ENCODE peak calls at places on chromosome 4, in four cellular contexts. D is HepG2, N is WTC11, W is GM12878. Z is an unnamed sample.

GRCh38 chr4:125268065-125268755 is 46.5 kb upstream of the FAT4 start:
- DNase-seq in D (no peak), N (no peak), W (no peak), Z (no peak)

GRCh38 chr4:181677203-181677602 is 566.0 kb upstream of the TENM3 start:
- DNase-seq in D (no peak), N (no peak), W (no peak), Z (no peak)

GRCh38 chr4:102684605-102685052 is 76.1 kb downstream of the MANBA start:
- DNase-seq in D (no peak), N (no peak), W (peak), Z (peak)

GRCh38 chr4:188423039-188423438 is 283.8 kb downstream of the TRIML1 start:
- DNase-seq in D (no peak), N (no peak), W (no peak), Z (no peak)

GRCh38 chr4:15398732-15399131 is 29.1 kb upstream of the C1QTNF7 start:
- DNase-seq in D (no peak), N (no peak), W (no peak), Z (no peak)

GRCh38 chr4:165779950-165780670 is 92.9 kb upstream of the TLL1 start:
- DNase-seq in D (no peak), N (no peak), W (no peak), Z (no peak)

GRCh38 chr4:129355529-129355928 is 259.6 kb downstream of the C4orf33 start:
- DNase-seq in D (no peak), N (no peak), W (no peak), Z (no peak)

GRCh38 chr4:157075811-157076577 is at the start of gene GLRB:
- DNase-seq in D (no peak), N (peak), W (no peak), Z (no peak)

GRCh38 chr4:136183513-136183912 is 1348.8 kb downstream of the PCDH18 start:
- DNase-seq in D (no peak), N (peak), W (no peak), Z (no peak)

GRCh38 chr4:36099509-36099908 is 144.8 kb downstream of the ARAP2 start:
- DNase-seq in D (no peak), N (no peak), W (no peak), Z (no peak)

GRCh38 chr4:15234101-15234500 is 193.7 kb upstream of the C1QTNF7 start:
- DNase-seq in D (no peak), N (no peak), W (no peak), Z (no peak)

GRCh38 chr4:10727140-10727880 is 42.7 kb upstream of the CLNK start:
- DNase-seq in D (no peak), N (no peak), W (no peak), Z (no peak)

GRCh38 chr4:168587326-168588125 is 90.7 kb downstream of the PALLD start:
- DNase-seq in D (no peak), N (no peak), W (no peak), Z (no peak)

GRCh38 chr4:102500371-102501175 is 586 bp upstream of the NFKB1 start:
- DNase-seq in D (peak), N (peak), W (no peak), Z (peak)

GRCh38 chr4:83125738-83126141 is 11.2 kb upstream of the PLAC8 start:
- DNase-seq in D (no peak), N (no peak), W (no peak), Z (no peak)

GRCh38 chr4:186405957-186406356 is 140.0 kb downstream of the F11 start:
- DNase-seq in D (no peak), N (no peak), W (no peak), Z (no peak)

GRCh38 chr4:35982318-35982717 is 262.0 kb downstream of the ARAP2 start:
- DNase-seq in D (no peak), N (no peak), W (no peak), Z (no peak)

GRCh38 chr4:24529555-24529954 is 54.8 kb downstream of the DHX15 start:
- DNase-seq in D (no peak), N (no peak), W (no peak), Z (no peak)

GRCh38 chr4:4330794-4331193 is 40.7 kb downstream of the ZBTB49 start:
- DNase-seq in D (no peak), N (no peak), W (no peak), Z (no peak)

GRCh38 chr4:101306225-101306624 is 41.1 kb downstream of the PPP3CA start:
- DNase-seq in D (no peak), N (no peak), W (no peak), Z (no peak)

GRCh38 chr4:133151681-133152329 is 2.7 kb downstream of the PCDH10 start:
- DNase-seq in D (no peak), N (peak), W (no peak), Z (no peak)

GRCh38 chr4:78057135-78057599 is at the start of gene FRAS1:
- DNase-seq in D (peak), N (peak), W (no peak), Z (no peak)

GRCh38 chr4:13694256-13694655 is 66.7 kb upstream of the BOD1L1 start:
- DNase-seq in D (no peak), N (no peak), W (no peak), Z (no peak)

GRCh38 chr4:184099541-184099966 is 118.1 kb downstream of the ENPP6 start:
- DNase-seq in D (no peak), N (no peak), W (no peak), Z (no peak)

GRCh38 chr4:74311696-74312313 is 3.5 kb downstream of the EPGN start:
- DNase-seq in D (peak), N (no peak), W (peak), Z (no peak)

GRCh38 chr4:45647823-45648222 is 476.0 kb downstream of the GABRG1 start:
- DNase-seq in D (peak), N (no peak), W (no peak), Z (no peak)

GRCh38 chr4:115190529-115190928 is 77.1 kb upstream of the NDST4 start:
- DNase-seq in D (no peak), N (no peak), W (no peak), Z (no peak)

GRCh38 chr4:142585411-142585810 is 260.7 kb downstream of the INPP4B start:
- DNase-seq in D (no peak), N (no peak), W (no peak), Z (no peak)

GRCh38 chr4:76803522-76803921 is 94.4 kb downstream of the SOWAHB start:
- DNase-seq in D (no peak), N (no peak), W (no peak), Z (peak)

GRCh38 chr4:85107553-85107952 is 141.1 kb upstream of the WDFY3 start:
- DNase-seq in D (no peak), N (no peak), W (no peak), Z (no peak)

GRCh38 chr4:17924189-17924588 is 97.4 kb downstream of the LCORL start:
- DNase-seq in D (no peak), N (no peak), W (no peak), Z (no peak)

GRCh38 chr4:169345207-169345788 is 74.5 kb upstream of the SH3RF1 start:
- DNase-seq in D (no peak), N (no peak), W (no peak), Z (no peak)

GRCh38 chr4:142631836-142632235 is 214.3 kb downstream of the INPP4B start:
- DNase-seq in D (no peak), N (no peak), W (no peak), Z (no peak)

GRCh38 chr4:140239311-140239710 is 85.3 kb upstream of the MAML3 start:
- DNase-seq in D (no peak), N (no peak), W (no peak), Z (no peak)

GRCh38 chr4:106258145-106259045 is 57.6 kb downstream of the TBCK start:
- DNase-seq in D (peak), N (no peak), W (no peak), Z (no peak)

GRCh38 chr4:101864660-101865059 is 74.1 kb downstream of the BANK1 start:
- DNase-seq in D (no peak), N (no peak), W (no peak), Z (no peak)

GRCh38 chr4:97720869-97721432 is 422.3 kb downstream of the STPG2 start:
- DNase-seq in D (peak), N (no peak), W (no peak), Z (no peak)

DNA sequence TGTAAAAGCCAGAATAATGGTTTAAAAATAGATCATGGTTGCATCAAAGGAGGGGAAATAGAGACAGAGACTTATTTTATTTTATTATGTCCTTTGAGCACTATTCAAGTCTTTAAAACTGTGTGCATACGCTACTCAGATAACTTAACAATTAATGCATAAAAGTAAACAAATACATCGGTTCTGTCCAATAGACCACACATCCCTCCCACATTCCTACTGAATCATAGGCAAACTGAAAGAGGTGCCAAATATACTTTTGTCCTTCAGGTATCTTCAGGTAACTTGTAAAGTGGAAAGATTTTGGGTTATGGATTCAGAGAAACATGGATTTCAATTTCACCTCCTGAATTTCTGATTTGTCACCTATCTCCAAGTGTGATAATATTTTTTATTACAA is 91.3 kb downstream of the SPOCK3 start:
- DNase-seq in D (no peak), N (no peak), W (no peak), Z (no peak)
- TF ChIP-seq CREM in D (no peak), N (no peak), W (no peak), Z (no peak)

DNA sequence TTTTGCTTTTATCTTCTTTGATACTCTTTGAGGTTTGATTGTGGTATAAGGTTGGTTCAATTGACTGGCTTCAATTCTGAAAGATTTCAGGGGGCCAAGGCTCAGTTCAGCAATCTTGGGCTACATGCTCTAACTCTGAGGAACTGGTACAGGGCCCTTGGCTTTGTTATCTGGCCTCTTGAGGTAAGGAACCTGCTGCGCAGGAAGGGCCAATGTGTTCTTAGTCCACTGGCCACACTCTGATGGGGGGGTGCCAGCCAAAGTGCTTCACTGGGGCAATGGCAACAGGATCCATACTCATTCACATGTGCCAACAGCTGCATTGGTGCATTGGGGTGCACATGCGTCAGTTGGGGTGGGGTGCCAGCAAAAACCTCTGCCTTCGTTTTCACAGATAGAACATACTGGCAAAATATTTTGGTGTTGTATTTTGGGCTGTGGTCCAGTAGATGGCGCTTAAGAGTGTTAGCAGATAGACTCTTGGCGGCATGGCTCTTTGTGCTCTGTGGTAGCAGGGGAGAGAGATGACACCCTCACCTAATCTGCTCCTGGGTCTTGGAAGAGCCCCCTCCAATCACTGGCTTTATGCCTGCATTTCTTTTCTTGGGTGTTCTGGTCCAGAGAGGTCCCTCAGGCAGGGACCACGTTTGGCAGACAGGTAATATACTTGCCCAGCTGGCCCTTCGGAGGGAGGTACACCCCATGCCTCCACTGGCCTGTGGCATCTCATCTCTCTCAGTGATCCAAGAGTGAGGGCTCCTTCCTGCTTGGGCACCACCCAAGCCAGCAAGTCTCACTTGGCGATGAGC is 42.9 kb downstream of the NDST3 start:
- DNase-seq in D (peak), N (peak), W (no peak), Z (peak)
- TF ChIP-seq CREM in D (no peak), N (no peak), W (no peak), Z (no peak)

GRCh38 chr4:153466637-153467153 is 535 bp downstream of the TMEM131L start:
- DNase-seq in D (no peak), N (no peak), W (no peak), Z (no peak)
- TF ChIP-seq CREM in D (no peak), N (no peak), W (no peak), Z (no peak)

DNA sequence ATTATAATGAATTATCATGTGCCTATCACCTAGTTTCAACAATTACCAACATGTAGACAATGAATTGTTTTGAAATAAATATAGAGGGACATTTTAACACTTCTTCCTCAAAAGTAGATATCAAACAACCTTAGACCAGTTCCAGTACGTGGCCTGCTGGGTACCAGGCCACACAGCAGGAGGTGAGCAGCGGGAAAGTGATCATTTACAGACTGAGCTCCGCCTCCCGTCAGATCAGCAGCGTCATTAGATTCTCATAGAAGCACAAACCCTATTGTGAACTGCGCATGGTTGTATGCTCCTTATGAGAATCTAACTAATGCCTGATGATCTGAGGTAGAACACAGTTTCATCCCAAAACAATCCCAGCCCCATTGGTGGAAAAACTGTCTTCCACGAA is 6.5 kb downstream of the BBS7 start:
- DNase-seq in D (no peak), N (peak), W (no peak), Z (no peak)
- TF ChIP-seq CREM in D (no peak), N (no peak), W (no peak), Z (no peak)

DNA sequence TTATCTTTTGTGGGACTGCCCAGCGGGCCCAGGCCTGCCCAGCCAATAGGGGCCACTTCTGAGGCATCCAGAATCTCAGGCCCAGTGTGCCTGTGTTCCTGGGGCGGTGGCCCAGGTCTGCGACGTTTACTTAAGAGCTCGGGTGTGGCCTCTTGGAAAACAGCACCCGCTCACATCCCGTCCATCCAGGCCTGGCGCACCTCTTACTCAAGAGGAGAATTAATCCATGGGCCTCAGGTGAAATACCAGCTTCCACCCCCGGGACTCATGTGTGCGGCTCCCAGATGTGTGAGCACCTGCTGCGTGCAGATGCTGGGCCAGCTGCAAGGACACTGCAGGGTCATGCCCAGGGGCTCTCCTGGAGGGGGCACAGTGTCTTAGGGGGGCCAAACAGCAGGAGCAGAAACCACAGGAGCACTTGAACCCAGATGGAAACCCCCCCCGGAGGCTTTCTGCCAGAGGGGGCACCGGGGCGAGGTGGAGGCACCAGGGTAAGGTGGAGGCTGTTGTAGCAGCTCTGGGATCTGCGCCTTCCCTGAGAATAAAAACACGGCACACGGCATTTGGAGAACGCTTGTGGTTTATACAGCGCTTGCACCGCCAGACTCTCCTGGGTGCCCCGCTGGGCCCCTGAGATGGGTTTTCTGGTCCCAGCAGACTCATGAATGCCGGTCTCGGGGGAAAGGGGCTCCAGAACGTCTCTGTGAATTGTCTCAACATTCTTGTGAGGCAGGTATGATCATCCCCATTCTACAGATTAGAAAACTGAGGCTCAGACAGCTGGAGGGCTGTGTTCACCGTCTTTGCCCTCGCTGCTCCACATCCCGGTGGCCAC is 2.8 kb downstream of the PSAPL1 start:
- DNase-seq in D (no peak), N (no peak), W (no peak), Z (no peak)
- TF ChIP-seq CREM in D (no peak), N (no peak), W (no peak), Z (no peak)

DNA sequence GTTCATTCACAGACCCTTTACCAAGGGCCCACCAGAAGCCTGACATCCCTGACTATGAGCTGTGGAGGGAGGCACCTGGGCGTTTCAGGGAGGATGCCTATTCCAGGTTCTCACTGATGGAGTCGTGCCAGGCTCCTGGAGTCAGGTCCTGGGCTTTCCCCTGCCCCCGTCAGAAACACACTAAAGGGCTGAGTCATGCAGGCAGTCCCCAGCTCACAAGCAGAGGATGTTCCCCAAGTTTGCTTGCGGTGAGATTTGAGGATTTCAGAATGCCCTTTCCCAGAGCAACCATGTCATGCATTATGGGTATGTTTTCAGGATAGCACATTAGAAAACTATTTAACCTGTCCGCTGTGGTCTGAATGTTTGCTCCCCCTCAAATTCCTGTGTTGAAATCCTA is 45.2 kb downstream of the FHDC1 start:
- DNase-seq in D (no peak), N (no peak), W (no peak), Z (no peak)
- TF ChIP-seq CREM in D (no peak), N (no peak), W (no peak), Z (no peak)

GRCh38 chr4:3221996-3222395 is 27.0 kb upstream of the MSANTD1 start:
- DNase-seq in D (no peak), N (no peak), W (no peak), Z (no peak)

GRCh38 chr4:3219761-3220481 is 29.0 kb upstream of the MSANTD1 start:
- DNase-seq in D (no peak), N (no peak), W (no peak), Z (no peak)

GRCh38 chr4:3223346-3223745 is 25.6 kb upstream of the MSANTD1 start:
- DNase-seq in D (no peak), N (no peak), W (no peak), Z (no peak)

GRCh38 chr4:3218824-3219760 is 29.9 kb upstream of the MSANTD1 start:
- DNase-seq in D (no peak), N (no peak), W (no peak), Z (no peak)

DNA sequence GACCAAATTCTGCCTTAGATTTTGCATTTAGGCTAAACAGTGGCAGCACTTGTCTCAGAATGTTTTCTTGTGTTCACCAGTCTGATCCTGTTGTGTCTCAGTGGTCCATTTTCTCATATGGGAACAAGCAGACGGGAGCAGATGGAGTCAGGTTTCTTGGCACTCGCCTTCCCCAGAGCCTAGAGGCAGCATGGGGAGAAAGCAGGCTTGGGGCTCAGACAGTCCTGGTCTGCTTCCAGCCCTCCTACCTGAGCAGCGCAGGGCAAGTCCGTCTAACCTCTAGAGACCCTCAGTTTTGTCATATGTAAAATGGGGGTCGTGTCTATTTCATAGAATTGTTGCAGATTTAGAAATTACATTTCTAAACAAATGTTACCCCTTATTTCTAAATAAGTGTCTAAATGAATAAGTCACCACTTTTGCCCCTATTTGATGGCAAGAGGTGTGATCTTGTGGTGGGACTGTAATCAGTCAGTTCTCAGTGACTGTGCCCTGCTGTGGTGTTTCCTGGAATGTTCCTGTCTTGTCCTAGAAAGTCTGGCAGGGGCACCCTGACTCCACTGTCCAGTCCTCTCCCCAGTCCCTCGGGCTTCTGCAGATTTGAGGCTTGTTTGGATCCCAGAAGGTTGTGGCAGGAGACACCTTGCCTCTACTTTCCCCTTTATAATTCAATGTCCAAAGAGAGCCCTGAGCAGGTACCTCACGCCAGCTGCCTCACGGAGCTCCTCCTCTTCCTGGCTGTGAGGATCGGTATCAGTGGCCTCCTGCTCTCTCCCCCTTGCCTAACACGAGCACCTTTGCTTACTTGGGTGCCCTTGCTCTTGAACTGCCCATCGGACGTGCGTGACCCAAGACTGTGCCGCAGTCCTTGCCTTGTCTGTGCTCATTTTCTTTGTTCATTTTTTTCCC is 28.1 kb upstream of the MSANTD1 start:
- DNase-seq in D (no peak), N (no peak), W (no peak), Z (no peak)
- TF ChIP-seq CREM in D (no peak), N (no peak), W (no peak), Z (no peak)

Z was measured in K562.